ENCODE peak calls at places on chromosomes 5 and 9, in six cellular contexts. N, F, R, A, L and Z are unnamed samples.

GRCh38 chr9:129669141-129669718 is 3.8 kb downstream of the PRRX2 start:
- DNase-seq in N (no peak), L (no peak), F (no peak), R (no peak), A (no peak), Z (no peak)

GRCh38 chr9:132768932-132769894 is 98.9 kb downstream of the GTF3C4 start:
- DNase-seq in F (peak; percentile 32), L (peak; percentile 76), R (peak; percentile 58), A (peak; percentile 64), N (peak; percentile 59), Z (no peak)

GRCh38 chr9:131701789-131702337 is 38.0 kb downstream of the RAPGEF1 start:
- DNase-seq in L (no peak), N (no peak), A (no peak), R (no peak), F (no peak), Z (no peak)

GRCh38 chr9:111099199-111100005 is 61.1 kb upstream of the LPAR1 start:
- DNase-seq in R (peak; percentile 9), A (no peak), N (no peak), F (no peak), L (no peak), Z (no peak)

GRCh38 chr5:172571413-172571812 is 69.7 kb upstream of the NEURL1B start:
- DNase-seq in N (no peak), A (no peak), L (no peak), F (no peak), R (no peak), Z (no peak)

GRCh38 chr9:115672477-115673316 is 480.9 kb upstream of the PAPPA start:
- DNase-seq in L (no peak), A (no peak), F (no peak), R (peak; percentile 55), N (no peak), Z (no peak)

GRCh38 chr9:83937861-83938455 is 16.7 kb upstream of the KIF27 start:
- DNase-seq in L (no peak), F (peak; percentile 41), R (peak; percentile 85), A (no peak), N (no peak), Z (peak; percentile 48)

GRCh38 chr5:37665889-37666288 is 174.0 kb downstream of the GDNF start:
- DNase-seq in A (peak; percentile 71), R (no peak), L (peak; percentile 51), F (no peak), N (no peak), Z (peak; percentile 12)

GRCh38 chr9:70506159-70506558 is 91.7 kb upstream of the KLF9 start:
- DNase-seq in A (no peak), F (no peak), R (no peak), L (no peak), N (no peak), Z (no peak)

GRCh38 chr5:136182618-136183017 is 10.3 kb downstream of the SMIM32 start:
- DNase-seq in A (no peak), R (no peak), L (no peak), N (no peak), F (no peak), Z (no peak)

GRCh38 chr5:103962023-103962422 is 399.4 kb upstream of the NUDT12 start:
- DNase-seq in L (no peak), R (no peak), N (no peak), F (no peak), A (no peak), Z (no peak)

GRCh38 chr5:68482199-68482598 is 266.6 kb downstream of the PIK3R1 start:
- DNase-seq in R (no peak), F (no peak), N (no peak), L (no peak), A (no peak), Z (peak; percentile 48)

GRCh38 chr5:181241393-181241975 is 2.2 kb downstream of the RACK1 start:
- DNase-seq in F (no peak), L (no peak), R (peak; percentile 65), A (no peak), N (peak; percentile 17), Z (no peak)

GRCh38 chr9:89954229-89954628 is 349.4 kb downstream of the GADD45G start:
- DNase-seq in N (no peak), R (no peak), A (no peak), L (no peak), F (no peak), Z (peak; percentile 11)

GRCh38 chr9:130606887-130607582 is 27.7 kb downstream of the FUBP3 start:
- DNase-seq in A (no peak), F (no peak), N (no peak), L (no peak), R (no peak), Z (no peak)

GRCh38 chr5:106749826-106750225 is 920.9 kb downstream of the EFNA5 start:
- DNase-seq in N (no peak), L (no peak), A (no peak), F (no peak), R (no peak), Z (no peak)

GRCh38 chr9:5459289-5459829 is 9.0 kb downstream of the CD274 start:
- DNase-seq in R (no peak), A (no peak), N (no peak), F (no peak), L (no peak), Z (no peak)

GRCh38 chr5:121918238-121918637 is 43.5 kb upstream of the SRFBP1 start:
- DNase-seq in L (no peak), N (no peak), A (no peak), F (no peak), R (no peak), Z (no peak)

GRCh38 chr5:61306531-61307195 is 25.4 kb upstream of the ZSWIM6 start:
- DNase-seq in F (no peak), N (no peak), A (no peak), L (no peak), R (peak; percentile 76), Z (no peak)

GRCh38 chr9:8014987-8015682 is 215.6 kb upstream of the DMAC1 start:
- DNase-seq in F (no peak), L (no peak), R (no peak), N (no peak), A (no peak), Z (no peak)

GRCh38 chr5:106759581-106759980 is 911.2 kb downstream of the EFNA5 start:
- DNase-seq in F (no peak), N (no peak), A (no peak), L (peak; percentile 65), R (no peak), Z (no peak)

GRCh38 chr9:70983723-70984280 is 137.6 kb downstream of the TRPM3 start:
- DNase-seq in A (no peak), L (no peak), F (no peak), R (no peak), N (no peak), Z (no peak)